ENCODE peak calls at places on chromosome 9, in four cellular contexts. I is mammary epithelial cell, B is lower leg skin, E is adrenal gland. O is an unnamed sample.

GRCh38 chr9:89284076-89284475 is 26.9 kb upstream of the CKS2 start:
- DNase-seq in I (no peak), E (no peak), B (no peak), O (no peak)

GRCh38 chr9:130292104-130292503 is 26.5 kb downstream of the HMCN2 start:
- DNase-seq in B (no peak), E (no peak), I (no peak), O (peak; percentile 64)

GRCh38 chr9:23394189-23394588 is 431.9 kb downstream of the ELAVL2 start:
- DNase-seq in I (no peak), E (no peak), B (no peak), O (no peak)

GRCh38 chr9:30410273-30410672 is 1974.2 kb upstream of the ACO1 start:
- DNase-seq in I (no peak), B (no peak), E (no peak), O (no peak)

GRCh38 chr9:29390859-29391258 is 1817.6 kb upstream of the C9orf72 start:
- DNase-seq in E (no peak), B (no peak), I (no peak), O (no peak)

GRCh38 chr9:94198414-94198813 is 60.7 kb upstream of the ZNF169 start:
- DNase-seq in B (no peak), E (no peak), I (no peak), O (no peak)

GRCh38 chr9:29437515-29437914 is 1864.2 kb upstream of the C9orf72 start:
- DNase-seq in I (no peak), B (no peak), E (no peak), O (no peak)

GRCh38 chr9:136686794-136687711 is at the start of gene AGPAT2:
- DNase-seq in E (peak; percentile 82), B (peak; percentile 93), I (peak; percentile 51), O (peak; percentile 80)

GRCh38 chr9:129380961-129381401 is 202.9 kb upstream of the IER5L start:
- DNase-seq in I (no peak), E (no peak), B (no peak), O (no peak)

GRCh38 chr9:113614843-113615648 is 151.5 kb downstream of the RGS3 start:
- DNase-seq in B (no peak), I (no peak), E (peak; percentile 33), O (no peak)

GRCh38 chr9:123364241-123364824 is 8.3 kb downstream of the CRB2 start:
- DNase-seq in I (no peak), E (no peak), B (no peak), O (no peak)

GRCh38 chr9:75176037-75176436 is 87.7 kb downstream of the OSTF1 start:
- DNase-seq in I (no peak), B (no peak), E (no peak), O (no peak)

GRCh38 chr9:92324889-92325268 is 271 bp downstream of the NOL8 start:
- DNase-seq in E (no peak), I (no peak), B (peak; percentile 92), O (no peak)

GRCh38 chr9:5301544-5301943 is 3.0 kb downstream of the RLN2 start:
- DNase-seq in B (no peak), E (no peak), I (no peak), O (no peak)

GRCh38 chr9:69785757-69786156 is 25.9 kb upstream of the PTAR1 start:
- DNase-seq in I (peak; percentile 16), E (no peak), B (no peak), O (no peak)

GRCh38 chr9:71306134-71306533 is 184.7 kb upstream of the TRPM3 start:
- DNase-seq in I (no peak), B (no peak), E (no peak), O (no peak)

GRCh38 chr9:21060919-21061561 is 16.7 kb downstream of the IFNB1 start:
- DNase-seq in E (no peak), B (no peak), I (no peak), O (no peak)

GRCh38 chr9:96874201-96874785 is 20.0 kb upstream of the ZNF782 start:
- DNase-seq in B (no peak), I (no peak), E (no peak), O (peak; percentile 37)

GRCh38 chr9:120625222-120625621 is 45.3 kb upstream of the CDK5RAP2 start:
- DNase-seq in B (no peak), I (no peak), E (no peak), O (no peak)

GRCh38 chr9:4301971-4302427 is 2.1 kb upstream of the GLIS3 start:
- DNase-seq in B (no peak), E (peak; percentile 71), I (peak; percentile 93), O (peak; percentile 25)

GRCh38 chr9:108759399-108759798 is 96.4 kb downstream of the ACTL7B start:
- DNase-seq in B (no peak), E (no peak), I (no peak), O (no peak)

GRCh38 chr9:122949696-122950095 is 8.9 kb downstream of the RABGAP1 start:
- DNase-seq in E (no peak), B (no peak), I (no peak), O (no peak)

GRCh38 chr9:76691761-76692313 is 72.4 kb upstream of the PCA3 start:
- DNase-seq in E (no peak), B (no peak), I (no peak), O (no peak)

GRCh38 chr9:34984049-34984448 is 5.5 kb upstream of the DNAJB5 start:
- DNase-seq in E (peak; percentile 40), B (no peak), I (no peak), O (no peak)

GRCh38 chr9:92524881-92525280 is 10.9 kb downstream of the ECM2 start:
- DNase-seq in B (no peak), I (no peak), E (no peak), O (no peak)

GRCh38 chr9:35603506-35603985 is 1.5 kb upstream of the TESK1 start:
- DNase-seq in B (peak; percentile 97), I (peak; percentile 53), E (peak; percentile 77), O (peak; percentile 79)

GRCh38 chr9:131330814-131331600 is 41.5 kb downstream of the PLPP7 start:
- DNase-seq in E (no peak), I (no peak), B (no peak), O (no peak)

GRCh38 chr9:115672477-115673316 is 480.9 kb upstream of the PAPPA start:
- DNase-seq in E (no peak), B (no peak), I (peak; percentile 95), O (no peak)

GRCh38 chr9:36486933-36487481 is 85.7 kb upstream of the MELK start:
- DNase-seq in I (peak; percentile 24), B (peak; percentile 88), E (peak; percentile 59), O (no peak)

GRCh38 chr9:89596937-89597555 is 7.8 kb upstream of the GADD45G start:
- DNase-seq in B (no peak), I (no peak), E (no peak), O (no peak)

GRCh38 chr9:14006586-14007198 is 307.2 kb downstream of the NFIB start:
- DNase-seq in B (no peak), I (no peak), E (no peak), O (no peak)

GRCh38 chr9:75146229-75146628 is 57.9 kb downstream of the OSTF1 start:
- DNase-seq in B (no peak), I (peak; percentile 69), E (no peak), O (no peak)

GRCh38 chr9:36268007-36268427 is 9.8 kb upstream of the GNE start:
- DNase-seq in B (no peak), E (peak; percentile 16), I (peak; percentile 71), O (no peak)

GRCh38 chr9:106621299-106621920 is 241.6 kb upstream of the ZNF462 start:
- DNase-seq in B (no peak), I (no peak), E (no peak), O (no peak)
- H3K4me3 ChIP-seq in B (no peak overlapping the region), I (no peak overlapping the region), E (no peak overlapping the region), O (no peak overlapping the region)

DNA sequence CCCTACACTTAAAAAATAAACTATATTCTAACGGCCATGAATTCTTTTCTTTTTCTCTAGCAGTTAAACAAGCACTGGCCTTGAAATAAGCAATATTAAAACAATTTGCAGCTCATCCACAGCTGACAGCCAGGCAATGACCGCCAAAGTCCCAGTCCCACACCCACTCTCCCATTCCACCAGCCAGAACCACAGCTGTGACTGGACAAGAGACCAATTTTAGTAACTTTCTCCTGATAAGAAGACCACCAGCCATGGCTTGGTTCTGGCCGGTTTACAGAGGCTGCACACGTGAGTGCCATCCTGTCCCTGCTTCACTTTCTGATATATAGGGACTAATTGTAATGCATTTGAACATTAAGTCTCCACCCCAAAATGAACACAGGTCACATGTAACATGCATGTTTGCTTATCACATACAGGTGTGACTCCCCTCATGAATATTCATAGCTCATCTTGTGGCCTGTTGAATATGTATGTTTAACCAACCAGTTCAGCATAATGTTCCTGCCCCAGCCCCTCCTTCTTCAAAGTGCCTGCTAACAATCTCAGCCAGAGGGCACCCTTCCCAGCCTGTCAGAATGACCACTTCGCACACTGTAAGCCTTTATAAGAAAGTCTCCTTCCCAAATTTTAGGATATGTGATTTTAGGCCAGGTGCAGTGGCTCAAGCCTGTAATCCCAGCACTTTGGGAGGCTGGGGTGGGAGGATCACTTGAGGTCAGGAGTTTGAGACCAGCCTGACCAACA is 23.9 kb upstream of the FANCC start:
- DNase-seq in E (no peak), I (peak; percentile 12), B (no peak), O (no peak)
- TF ChIP-seq CTCF in E (no peak), I (peak; percentile 52), B (no peak), O (no peak)

GRCh38 chr9:135423725-135424124 is 55.9 kb upstream of the PPP1R26 start:
- DNase-seq in B (no peak), I (no peak), E (no peak), O (no peak)

GRCh38 chr9:135418161-135418560 is 61.4 kb upstream of the PPP1R26 start:
- DNase-seq in E (no peak), B (no peak), I (no peak), O (no peak)

GRCh38 chr9:135416771-135417290 is 62.8 kb upstream of the PPP1R26 start:
- DNase-seq in B (no peak), I (no peak), E (no peak), O (no peak)

GRCh38 chr9:135419106-135419505 is 60.5 kb upstream of the PPP1R26 start:
- DNase-seq in I (no peak), B (no peak), E (no peak), O (no peak)

DNA sequence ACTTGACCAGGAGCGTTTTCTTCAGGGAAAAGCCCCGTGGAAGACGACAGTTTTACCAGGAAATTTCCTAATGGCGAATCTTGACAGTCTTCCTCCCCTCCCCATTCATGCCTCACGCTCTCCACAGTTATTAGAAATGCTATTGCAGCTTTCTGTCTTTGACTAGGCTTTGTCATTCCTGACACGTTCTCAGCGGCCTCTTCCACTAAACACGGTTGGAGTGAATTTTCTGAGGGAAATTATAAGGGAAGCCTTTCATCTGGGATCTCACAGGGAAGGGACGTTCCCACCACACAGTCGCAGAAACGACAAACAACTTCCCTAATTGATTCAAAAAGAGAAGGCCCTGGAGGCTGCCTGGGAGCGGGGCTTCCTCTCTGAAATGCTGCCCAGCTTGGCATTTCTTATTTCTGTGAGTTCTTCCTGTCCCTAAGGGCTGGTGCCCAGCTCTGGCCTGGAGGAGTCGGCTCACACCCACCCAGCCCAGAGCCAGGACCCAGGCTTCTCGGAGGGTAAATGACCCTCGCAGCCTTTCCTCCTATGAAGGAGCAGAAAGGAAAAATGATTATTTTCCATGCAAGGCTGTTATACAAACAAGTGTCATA is 57.1 kb upstream of the PPP1R26 start:
- DNase-seq in B (no peak), E (no peak), I (no peak), O (no peak)
- H3K4me3 ChIP-seq in B (no peak overlapping the region), E (no peak overlapping the region), I (no peak overlapping the region), O (no peak overlapping the region)

GRCh38 chr9:121734465-121734864 is 83.0 kb downstream of the DAB2IP start:
- DNase-seq in E (no peak), B (no peak), I (no peak), O (no peak)

GRCh38 chr9:121736147-121736721 is 84.8 kb downstream of the DAB2IP start:
- DNase-seq in B (peak; percentile 95), I (no peak), E (peak; percentile 31), O (no peak)

GRCh38 chr9:121736964-121737462 is 85.6 kb downstream of the DAB2IP start:
- DNase-seq in I (no peak), B (no peak), E (peak; percentile 78), O (no peak)

GRCh38 chr9:121735792-121736130 is 84.3 kb downstream of the DAB2IP start:
- DNase-seq in I (peak; percentile 62), B (no peak), E (no peak), O (no peak)

GRCh38 chr9:121735065-121735791 is 83.8 kb downstream of the DAB2IP start:
- DNase-seq in E (no peak), I (peak; percentile 70), B (no peak), O (no peak)
- TF ChIP-seq CTCF in E (peak; percentile 28), I (peak; percentile 73), B (no peak), O (no peak)

O was measured in gastrocnemius medialis.